ENCODE peak calls at places on chromosomes 13 and 19, in eight cellular contexts. X, D, G, Q, C, K, S and J are unnamed samples.

GRCh38 chr13:84737671-84738070 is 855.4 kb upstream of the SLITRK1 start:
- DNase-seq in D (no peak), Q (no peak), S (no peak), G (no peak), C (no peak), X (no peak), K (no peak), J (no peak)

GRCh38 chr13:49308104-49308875 is 60.6 kb downstream of the CDADC1 start:
- DNase-seq in C (no peak), Q (peak; percentile 65), G (no peak), X (peak; percentile 89), S (peak; percentile 38), K (peak; percentile 56), D (no peak), J (no peak)

GRCh38 chr19:16400911-16401675 is 70.7 kb downstream of the EPS15L1 start:
- DNase-seq in D (no peak), X (no peak), Q (no peak), G (no peak), S (peak; percentile 63), C (no peak), K (no peak), J (no peak)

GRCh38 chr13:47268270-47268669 is 371.4 kb upstream of the HTR2A start:
- DNase-seq in G (no peak), D (no peak), X (no peak), Q (no peak), S (no peak), K (no peak), C (no peak), J (no peak)

GRCh38 chr13:41696163-41697003 is 239.0 kb downstream of the RGCC start:
- DNase-seq in D (no peak), C (no peak), S (no peak), Q (peak; percentile 91), X (no peak), K (peak; percentile 96), G (peak; percentile 25), J (no peak)

GRCh38 chr13:101514695-101515275 is 62.3 kb downstream of the ITGBL1 start:
- DNase-seq in D (peak; percentile 65), X (peak; percentile 81), C (peak; percentile 67), G (peak; percentile 2), K (peak; percentile 77), Q (peak; percentile 89), S (no peak), J (peak; percentile 11)

GRCh38 chr19:13441810-13442512 is 64.3 kb downstream of the CACNA1A start:
- DNase-seq in C (peak; percentile 5), K (peak; percentile 27), Q (peak; percentile 27), X (no peak), G (peak; percentile 46), S (no peak), D (no peak), J (peak; percentile 23)

GRCh38 chr13:79815041-79815440 is 334.1 kb downstream of the NDFIP2 start:
- DNase-seq in G (no peak), S (no peak), K (no peak), C (no peak), Q (no peak), X (no peak), D (no peak), J (no peak)

GRCh38 chr13:50129065-50129922 is 114.0 kb downstream of the KCNRG start:
- DNase-seq in X (peak; percentile 57), Q (peak; percentile 26), G (no peak), K (no peak), D (no peak), S (no peak), C (no peak), J (no peak)

GRCh38 chr13:50161052-50161451 is 145.8 kb downstream of the KCNRG start:
- DNase-seq in C (no peak), D (no peak), S (no peak), X (no peak), G (no peak), K (peak; percentile 62), Q (peak; percentile 74), J (no peak)